ENCODE peak calls at places on chromosomes 1 and 21, in eight cellular contexts. S is CD4-positive, alpha-beta T cell; F is tibial artery; D is epithelial cell of esophagus; T is adrenal gland; C is dorsolateral prefrontal cortex; O is uterus; V is lower lobe of right lung. R is an unnamed sample.

GRCh38 chr1:3283849-3284248 is 170.6 kb upstream of the ARHGEF16 start:
- DNase-seq in S (no peak), F (no peak), D (no peak), T (no peak), C (peak), O (peak), V (no peak), R (peak)

GRCh38 chr1:224498574-224499170 is 64.1 kb upstream of the WDR26 start:
- DNase-seq in S (no peak), F (no peak), D (peak), T (no peak), C (no peak), O (no peak), V (no peak), R (peak)

GRCh38 chr1:154574715-154575114 is 7.1 kb downstream of the CHRNB2 start:
- DNase-seq in S (no peak), F (no peak), D (peak), T (no peak), C (peak), O (no peak), V (no peak), R (no peak)

GRCh38 chr1:13661539-13661938 is 38.4 kb upstream of the PRDM2 start:
- DNase-seq in S (no peak), F (no peak), D (peak), T (no peak), C (no peak), O (peak), V (no peak), R (no peak)

GRCh38 chr1:226407199-226407496 is 745 bp downstream of the PARP1 start:
- DNase-seq in S (no peak), F (no peak), D (no peak), T (no peak), C (no peak), O (no peak), V (no peak), R (no peak)

GRCh38 chr1:159826436-159827101 is at the start of gene SLAMF8:
- DNase-seq in S (peak), F (peak), D (no peak), T (peak), C (peak), O (no peak), V (peak), R (no peak)

GRCh38 chr1:29521438-29521715 is 285.1 kb downstream of the PTPRU start:
- DNase-seq in S (no peak), F (no peak), D (no peak), T (peak), C (no peak), O (no peak), V (no peak), R (no peak)

GRCh38 chr1:67850151-67850551 is 16.9 kb upstream of the GNG12 start:
- DNase-seq in S (no peak), F (no peak), D (peak), T (no peak), C (no peak), O (no peak), V (no peak), R (no peak)

GRCh38 chr1:183493540-183494245 is 21.4 kb downstream of the SMG7 start:
- DNase-seq in S (no peak), F (no peak), D (peak), T (no peak), C (no peak), O (no peak), V (no peak), R (no peak)

GRCh38 chr1:32246888-32247273 is at the start of gene FAM167B:
- DNase-seq in S (no peak), F (peak), D (peak), T (peak), C (no peak), O (peak), V (no peak), R (no peak)

GRCh38 chr1:154869351-154870116 is 547 bp downstream of the KCNN3 start:
- DNase-seq in S (no peak), F (peak), D (peak), T (no peak), C (peak), O (peak), V (peak), R (no peak)

GRCh38 chr1:185843971-185844370 is 109.8 kb downstream of the HMCN1 start:
- DNase-seq in S (no peak), F (no peak), D (no peak), T (no peak), C (no peak), O (no peak), V (no peak), R (no peak)

GRCh38 chr1:56473582-56474270 is 105.6 kb downstream of the PLPP3 start:
- DNase-seq in S (no peak), F (no peak), D (no peak), T (no peak), C (no peak), O (no peak), V (no peak), R (no peak)

GRCh38 chr1:225428066-225428878 is 434 bp upstream of the LBR start:
- DNase-seq in S (peak), F (peak), D (peak), T (peak), C (peak), O (peak), V (peak), R (peak)

GRCh38 chr1:118081387-118081786 is 103.6 kb downstream of the SPAG17 start:
- DNase-seq in S (no peak), F (no peak), D (no peak), T (no peak), C (no peak), O (no peak), V (no peak), R (no peak)

GRCh38 chr1:37475380-37476086 is 1.2 kb downstream of the ZC3H12A start:
- DNase-seq in S (no peak), F (peak), D (no peak), T (peak), C (no peak), O (no peak), V (no peak), R (no peak)

GRCh38 chr21:42763578-42764442 is 110.4 kb downstream of the PDE9A start:
- DNase-seq in S (no peak), F (no peak), D (no peak), T (no peak), C (no peak), O (no peak), V (peak), R (no peak)

GRCh38 chr1:20725189-20726106 is 7.1 kb downstream of the SH2D5 start:
- DNase-seq in S (no peak), F (peak), D (peak), T (peak), C (no peak), O (no peak), V (no peak), R (no peak)

GRCh38 chr1:162670928-162671663 is 38.8 kb downstream of the DDR2 start:
- DNase-seq in S (no peak), F (no peak), D (peak), T (peak), C (no peak), O (peak), V (no peak), R (no peak)

GRCh38 chr1:219880765-219881457 is 47.4 kb downstream of the SLC30A10 start:
- DNase-seq in S (no peak), F (no peak), D (no peak), T (no peak), C (no peak), O (no peak), V (no peak), R (no peak)

GRCh38 chr1:59601032-59601431 is 213.7 kb upstream of the HOOK1 start:
- DNase-seq in S (no peak), F (peak), D (no peak), T (no peak), C (no peak), O (no peak), V (no peak), R (no peak)

GRCh38 chr1:183604048-183604808 is 14.0 kb upstream of the NCF2 start:
- DNase-seq in S (no peak), F (no peak), D (no peak), T (peak), C (no peak), O (no peak), V (peak), R (no peak)

GRCh38 chr21:28773036-28773435 is 219.6 kb downstream of the LTN1 start:
- DNase-seq in S (no peak), F (no peak), D (no peak), T (no peak), C (no peak), O (no peak), V (no peak), R (no peak)

GRCh38 chr1:48619529-48619928 is 147.5 kb upstream of the SPATA6 start:
- DNase-seq in S (no peak), F (no peak), D (peak), T (peak), C (no peak), O (no peak), V (no peak), R (no peak)

GRCh38 chr1:54567961-54568360 is 19.9 kb downstream of the ACOT11 start:
- DNase-seq in S (no peak), F (no peak), D (peak), T (no peak), C (no peak), O (no peak), V (no peak), R (no peak)

GRCh38 chr1:9655836-9656235 is 4.3 kb downstream of the PIK3CD start:
- DNase-seq in S (no peak), F (no peak), D (no peak), T (no peak), C (no peak), O (no peak), V (no peak), R (no peak)

GRCh38 chr1:61056674-61057439 is 25.5 kb upstream of the NFIA start:
- DNase-seq in S (peak), F (peak), D (peak), T (peak), C (peak), O (peak), V (peak), R (peak)

GRCh38 chr1:27785763-27786162 is 12.7 kb downstream of the STX12 start:
- DNase-seq in S (no peak), F (no peak), D (peak), T (no peak), C (no peak), O (no peak), V (no peak), R (no peak)

GRCh38 chr1:111219466-111220286 is 7.8 kb upstream of the CHI3L2 start:
- DNase-seq in S (no peak), F (no peak), D (no peak), T (no peak), C (peak), O (no peak), V (no peak), R (no peak)

GRCh38 chr1:180215856-180216625 is 14.0 kb upstream of the LHX4 start:
- DNase-seq in S (no peak), F (peak), D (no peak), T (no peak), C (no peak), O (no peak), V (no peak), R (no peak)

GRCh38 chr21:14071902-14072734 is 138.6 kb downstream of the LIPI start:
- DNase-seq in S (no peak), F (no peak), D (no peak), T (no peak), C (peak), O (no peak), V (no peak), R (no peak)

GRCh38 chr21:36882776-36883175 is 83.7 kb downstream of the HLCS start:
- DNase-seq in S (no peak), F (no peak), D (peak), T (no peak), C (no peak), O (no peak), V (no peak), R (no peak)

GRCh38 chr1:76269175-76269574 is 194.6 kb downstream of the ST6GALNAC3 start:
- DNase-seq in S (no peak), F (no peak), D (peak), T (peak), C (no peak), O (no peak), V (no peak), R (no peak)

GRCh38 chr1:15525043-15525958 is 1.3 kb upstream of the CASP9 start:
- DNase-seq in S (no peak), F (peak), D (peak), T (peak), C (no peak), O (peak), V (peak), R (no peak)

GRCh38 chr1:164780863-164781262 is 221.9 kb downstream of the PBX1 start:
- DNase-seq in S (no peak), F (no peak), D (peak), T (peak), C (no peak), O (no peak), V (no peak), R (no peak)

GRCh38 chr1:164777518-164777917 is 218.5 kb downstream of the PBX1 start:
- DNase-seq in S (no peak), F (no peak), D (no peak), T (no peak), C (no peak), O (no peak), V (no peak), R (no peak)

GRCh38 chr1:164781980-164782379 is 223.0 kb downstream of the PBX1 start:
- DNase-seq in S (no peak), F (no peak), D (no peak), T (no peak), C (no peak), O (no peak), V (no peak), R (no peak)

GRCh38 chr1:164780111-164780510 is 221.1 kb downstream of the PBX1 start:
- DNase-seq in S (no peak), F (no peak), D (no peak), T (no peak), C (no peak), O (no peak), V (no peak), R (no peak)

DNA sequence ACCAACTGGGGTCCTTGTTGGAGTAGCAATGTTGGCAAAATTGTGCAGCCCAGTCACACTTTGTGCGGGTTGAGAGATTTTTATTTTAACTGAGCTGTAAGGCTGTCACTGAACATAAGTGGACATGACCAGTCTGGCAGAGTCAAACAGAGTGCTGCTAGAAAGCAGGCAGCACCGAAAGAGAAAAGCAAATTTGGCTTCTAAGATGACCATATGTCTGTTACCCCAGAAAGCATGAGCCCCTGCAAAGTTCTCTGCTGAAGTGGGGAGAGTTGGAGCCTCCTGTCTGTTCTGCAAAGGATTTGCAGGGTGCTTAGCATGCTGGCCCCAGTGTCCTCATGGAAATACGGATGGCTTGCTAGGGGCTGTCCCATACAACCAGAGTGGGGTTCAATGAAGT is 220.4 kb downstream of the PBX1 start:
- DNase-seq in S (no peak), F (no peak), D (no peak), T (no peak), C (no peak), O (no peak), V (no peak), R (no peak)
- TF ChIP-seq CTCF in S (no peak), F (no peak), D (no peak), T (no peak), C (no peak), O (no peak), V (no peak), R (no peak)

GRCh38 chr1:164623805-164624204 is 64.8 kb downstream of the PBX1 start:
- DNase-seq in S (no peak), F (no peak), D (no peak), T (no peak), C (no peak), O (no peak), V (no peak), R (no peak)

GRCh38 chr1:164628758-164629157 is 69.8 kb downstream of the PBX1 start:
- DNase-seq in S (no peak), F (no peak), D (no peak), T (no peak), C (no peak), O (no peak), V (no peak), R (no peak)

GRCh38 chr1:164622057-164622840 is 63.3 kb downstream of the PBX1 start:
- DNase-seq in S (no peak), F (no peak), D (no peak), T (no peak), C (no peak), O (no peak), V (no peak), R (no peak)

GRCh38 chr1:164624393-164624792 is 65.4 kb downstream of the PBX1 start:
- DNase-seq in S (no peak), F (no peak), D (no peak), T (no peak), C (no peak), O (no peak), V (no peak), R (no peak)

DNA sequence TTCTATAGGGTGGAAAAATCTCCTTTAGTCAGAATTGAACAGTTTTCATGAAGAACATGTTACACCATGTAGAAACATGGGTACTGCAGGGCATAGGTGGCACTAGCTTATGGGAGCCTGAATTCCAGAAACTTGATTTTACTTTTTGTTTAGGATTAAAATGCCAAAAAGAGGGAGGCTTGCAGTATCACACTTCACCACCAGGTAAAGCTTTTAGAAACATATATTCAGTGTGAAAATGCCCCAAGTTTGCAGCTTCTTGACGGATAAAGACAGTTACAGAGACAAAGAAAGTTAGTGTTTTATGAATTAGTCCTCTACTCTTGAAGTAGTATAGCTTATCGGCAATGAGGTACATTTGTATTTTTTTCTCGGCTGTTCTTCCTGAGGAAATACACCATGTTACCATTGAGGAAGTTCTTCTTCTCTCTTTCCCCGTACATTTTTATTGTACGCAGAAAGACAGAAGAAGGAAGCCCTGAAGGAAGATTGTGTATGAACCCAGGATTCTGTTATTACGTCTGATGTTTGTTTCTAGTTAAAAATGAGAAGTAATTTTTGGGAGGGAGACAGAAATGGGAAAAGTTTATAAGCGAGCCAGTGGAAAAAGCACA is 66.1 kb downstream of the PBX1 start:
- DNase-seq in S (no peak), F (no peak), D (no peak), T (no peak), C (no peak), O (no peak), V (no peak), R (no peak)
- TF ChIP-seq CTCF in S (no peak), F (no peak), D (peak), T (peak), C (peak), O (peak), V (peak), R (peak)

DNA sequence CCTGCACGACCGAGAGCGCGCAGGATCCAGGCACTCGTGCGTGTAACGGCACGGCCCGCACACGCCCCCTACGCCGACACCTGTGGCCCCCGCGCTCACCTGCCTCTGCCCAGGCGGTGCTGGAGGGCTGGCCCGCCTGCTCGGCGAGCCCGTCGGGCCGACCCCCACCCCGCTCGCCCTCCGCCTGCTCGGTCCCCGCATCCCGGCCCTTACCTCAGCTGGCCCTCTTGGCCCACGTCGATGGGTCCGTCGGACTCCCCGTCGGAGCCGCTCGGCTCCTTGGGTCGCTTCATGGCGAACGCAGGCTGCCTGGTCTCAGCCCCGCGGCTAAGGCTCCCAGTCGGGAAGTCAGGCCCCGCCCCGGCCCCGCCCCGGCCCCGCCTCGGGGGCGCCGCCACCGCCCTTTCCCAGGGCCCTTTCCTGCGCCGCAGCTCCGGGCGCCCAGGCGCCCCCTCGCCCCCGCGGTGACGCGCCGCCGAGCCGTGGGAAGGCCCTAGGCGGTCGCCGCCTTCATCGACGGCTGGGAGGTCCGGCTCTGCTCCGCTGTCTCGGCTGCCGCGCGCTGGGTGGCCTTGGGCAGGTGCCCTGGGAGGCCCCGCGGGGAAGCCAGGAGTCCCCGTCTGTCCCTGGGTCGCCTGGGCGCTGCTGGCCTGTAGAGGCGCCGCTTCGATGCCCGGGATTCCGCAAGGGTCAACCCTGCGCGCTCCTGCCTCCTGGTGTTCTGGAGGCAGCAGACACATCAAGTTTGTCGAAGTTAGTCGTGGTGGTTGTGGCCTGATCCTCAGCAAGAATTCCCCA is at the start of gene HEYL:
- DNase-seq in S (peak), F (peak), D (peak), T (peak), C (no peak), O (peak), V (peak), R (peak)
- TF ChIP-seq CTCF in S (no peak), F (peak), D (peak), T (no peak), C (no peak), O (peak), V (peak), R (no peak)

GRCh38 chr1:182083851-182084486 is 22.5 kb upstream of the ZNF648 start:
- DNase-seq in S (no peak), F (no peak), D (no peak), T (no peak), C (no peak), O (no peak), V (no peak), R (no peak)

GRCh38 chr1:182085726-182086125 is 24.2 kb upstream of the ZNF648 start:
- DNase-seq in S (no peak), F (no peak), D (no peak), T (no peak), C (no peak), O (no peak), V (no peak), R (no peak)

GRCh38 chr1:182080040-182080439 is 18.5 kb upstream of the ZNF648 start:
- DNase-seq in S (no peak), F (no peak), D (no peak), T (no peak), C (no peak), O (no peak), V (no peak), R (no peak)

GRCh38 chr1:182084487-182085316 is 23.2 kb upstream of the ZNF648 start:
- DNase-seq in S (peak), F (peak), D (peak), T (peak), C (peak), O (peak), V (peak), R (peak)

DNA sequence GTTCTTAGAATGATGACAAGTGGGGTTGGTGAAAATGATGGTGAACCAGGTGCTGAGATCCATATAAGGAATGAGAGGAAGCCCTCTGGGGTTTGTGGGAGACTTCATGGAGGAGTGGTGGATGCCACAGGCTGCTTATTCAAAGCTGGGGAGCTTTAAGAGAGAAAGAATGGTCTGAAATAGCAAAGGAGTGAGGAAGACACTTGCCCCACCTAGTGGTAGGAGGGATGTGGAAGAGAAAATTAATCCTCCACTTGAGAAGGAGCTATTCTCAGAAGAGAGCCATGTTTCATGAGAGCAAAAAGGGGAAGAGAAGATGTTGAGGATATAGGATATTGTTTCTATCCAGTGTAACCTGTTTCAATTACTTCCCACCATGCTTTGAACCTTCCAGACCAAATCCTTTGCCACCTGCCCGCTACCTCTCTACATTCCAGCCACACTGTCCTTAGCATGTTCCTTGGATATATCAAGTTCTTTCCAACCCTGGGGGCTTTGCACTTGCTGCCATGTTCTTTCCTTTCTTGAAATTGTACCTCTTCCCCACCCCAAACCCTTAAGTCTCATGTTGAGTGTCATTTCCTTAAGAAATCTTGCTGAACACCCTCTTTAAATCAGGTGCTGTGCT is 19.6 kb upstream of the ZNF648 start:
- DNase-seq in S (no peak), F (no peak), D (peak), T (no peak), C (no peak), O (no peak), V (no peak), R (peak)
- TF ChIP-seq CTCF in S (peak), F (peak), D (peak), T (peak), C (peak), O (peak), V (peak), R (peak)